ENCODE peak calls at places on chromosomes 3 and 15, in four cellular contexts. Q is WTC11, T is GM12878, E is SK-N-SH. R is an unnamed sample.

GRCh38 chr3:105791134-105791533 is 77.7 kb downstream of the CBLB start:
- DNase-seq in Q (no peak), T (no peak), E (no peak), R (no peak)

GRCh38 chr3:136547293-136547692 is 204.9 kb downstream of the STAG1 start:
- DNase-seq in Q (no peak), T (peak), E (no peak), R (no peak)

GRCh38 chr3:174957581-174958001 is 98.5 kb downstream of the NAALADL2 start:
- DNase-seq in Q (no peak), T (no peak), E (no peak), R (no peak)

GRCh38 chr15:90959894-90960293 is 5.2 kb downstream of the RCCD1 start:
- DNase-seq in Q (no peak), T (no peak), E (no peak), R (no peak)

GRCh38 chr3:112634786-112635541 is 6.0 kb downstream of the CCDC80 start:
- DNase-seq in Q (no peak), T (no peak), E (no peak), R (no peak)

GRCh38 chr3:13878711-13879101 is 1.2 kb downstream of the WNT7A start:
- DNase-seq in Q (peak), T (no peak), E (peak), R (no peak)

GRCh38 chr15:82850242-82850591 is 40.8 kb downstream of the WHAMM start:
- DNase-seq in Q (no peak), T (no peak), E (peak), R (peak)

GRCh38 chr3:60752800-60753199 is 498.5 kb downstream of the FHIT start:
- DNase-seq in Q (no peak), T (no peak), E (no peak), R (no peak)

GRCh38 chr3:75272708-75273107 is 391.4 kb upstream of the FRG2C start:
- DNase-seq in Q (no peak), T (no peak), E (no peak), R (no peak)

GRCh38 chr3:122067214-122067550 is 12.0 kb downstream of the CD86 start:
- DNase-seq in Q (no peak), T (no peak), E (no peak), R (no peak)

GRCh38 chr3:5347486-5347885 is 160.0 kb downstream of the EDEM1 start:
- DNase-seq in Q (no peak), T (no peak), E (no peak), R (no peak)

GRCh38 chr15:89817701-89818280 is 3.1 kb upstream of the ANPEP start:
- DNase-seq in Q (no peak), T (no peak), E (no peak), R (no peak)

GRCh38 chr15:39920510-39921273 is 626 bp upstream of the GPR176 start:
- DNase-seq in Q (peak), T (peak), E (peak), R (peak)

GRCh38 chr3:101262393-101263240 is 57.8 kb downstream of the IMPG2 start:
- DNase-seq in Q (no peak), T (no peak), E (no peak), R (no peak)

GRCh38 chr3:123338021-123338619 is 110.8 kb downstream of the ADCY5 start:
- DNase-seq in Q (no peak), T (no peak), E (no peak), R (no peak)

GRCh38 chr15:66007663-66008262 is 138.5 kb downstream of the RAB11A start:
- DNase-seq in Q (peak), T (peak), E (no peak), R (no peak)

GRCh38 chr3:19455546-19455945 is 307.2 kb downstream of the KCNH8 start:
- DNase-seq in Q (no peak), T (no peak), E (no peak), R (no peak)

GRCh38 chr15:31391687-31392671 is 65.3 kb downstream of the KLF13 start:
- DNase-seq in Q (peak), T (no peak), E (peak), R (peak)

GRCh38 chr3:49707113-49707480 is 12.4 kb downstream of the AMIGO3 start:
- DNase-seq in Q (no peak), T (no peak), E (no peak), R (no peak)

GRCh38 chr15:69679623-69680228 is 227.1 kb downstream of the RPLP1 start:
- DNase-seq in Q (no peak), T (peak), E (no peak), R (no peak)

GRCh38 chr15:97030251-97030650 is 699.8 kb downstream of the NR2F2 start:
- DNase-seq in Q (no peak), T (no peak), E (no peak), R (no peak)

GRCh38 chr15:43625086-43625485 is 6.5 kb upstream of the STRC start:
- DNase-seq in Q (no peak), T (no peak), E (no peak), R (no peak)

GRCh38 chr15:50065264-50065663 is 53.8 kb downstream of the ATP8B4 start:
- DNase-seq in Q (no peak), T (no peak), E (no peak), R (no peak)

GRCh38 chr3:126782554-126782953 is 78.5 kb downstream of the CHCHD6 start:
- DNase-seq in Q (no peak), T (no peak), E (no peak), R (no peak)

GRCh38 chr3:18580268-18580667 is 155.1 kb upstream of the SATB1 start:
- DNase-seq in Q (no peak), T (no peak), E (no peak), R (no peak)

GRCh38 chr3:136804164-136804563 is 14.8 kb upstream of the SLC35G2 start:
- DNase-seq in Q (no peak), T (no peak), E (no peak), R (no peak)

GRCh38 chr15:98715401-98715800 is 67.1 kb downstream of the IGF1R start:
- DNase-seq in Q (no peak), T (no peak), E (no peak), R (no peak)

GRCh38 chr3:53162672-53163458 is 1.9 kb downstream of the PRKCD start:
- DNase-seq in Q (no peak), T (no peak), E (no peak), R (peak)

GRCh38 chr15:51223771-51224229 is 114.6 kb downstream of the CYP19A1 start:
- DNase-seq in Q (no peak), T (no peak), E (no peak), R (peak)

GRCh38 chr15:74383695-74384565 is 16.5 kb upstream of the CYP11A1 start:
- DNase-seq in Q (no peak), T (peak), E (no peak), R (peak)

GRCh38 chr15:68353418-68354145 is 76.0 kb downstream of the FEM1B start:
- DNase-seq in Q (no peak), T (no peak), E (no peak), R (no peak)

GRCh38 chr15:39025331-39025730 is 460.7 kb upstream of the RASGRP1 start:
- DNase-seq in Q (no peak), T (no peak), E (no peak), R (no peak)

GRCh38 chr3:154059798-154060197 is 61.4 kb upstream of the ARHGEF26 start:
- DNase-seq in Q (no peak), T (no peak), E (no peak), R (no peak)

GRCh38 chr3:121883507-121883906 is 10.7 kb upstream of the SLC15A2 start:
- DNase-seq in Q (no peak), T (no peak), E (peak), R (peak)

GRCh38 chr3:161415506-161416231 is 44.4 kb upstream of the SPTSSB start:
- DNase-seq in Q (no peak), T (no peak), E (no peak), R (no peak)

DNA sequence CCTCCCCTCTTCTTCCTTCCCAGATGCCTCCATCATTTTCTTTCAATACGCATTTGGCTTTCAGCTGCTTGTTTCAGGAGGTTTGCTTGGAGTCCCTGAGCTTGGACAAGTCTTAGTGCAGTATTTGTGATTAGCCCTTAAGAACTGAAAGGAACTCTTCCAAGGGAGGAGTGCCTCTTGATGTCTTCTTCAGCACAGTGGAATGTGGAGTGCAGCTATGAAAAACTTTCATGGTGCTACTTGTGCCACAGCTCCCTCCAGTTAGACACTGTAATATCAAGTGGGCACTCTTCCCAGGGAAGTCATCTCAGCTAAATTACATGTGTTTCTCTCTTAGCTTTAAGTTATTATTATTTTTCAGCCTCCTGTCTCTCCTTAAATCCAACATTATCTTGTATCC is 173.1 kb downstream of the NECTIN3 start:
- DNase-seq in Q (no peak), T (no peak), E (no peak), R (no peak)
- TF ChIP-seq USF1 in Q (no peak), T (no peak), E (no peak), R (no peak)

GRCh38 chr15:47788685-47789084 is 71.4 kb downstream of the SEMA6D start:
- DNase-seq in Q (no peak), T (no peak), E (no peak), R (no peak)

GRCh38 chr15:47784820-47785219 is 67.5 kb downstream of the SEMA6D start:
- DNase-seq in Q (no peak), T (no peak), E (no peak), R (no peak)

GRCh38 chr15:47787875-47788274 is 70.6 kb downstream of the SEMA6D start:
- DNase-seq in Q (no peak), T (no peak), E (no peak), R (no peak)

GRCh38 chr15:47781527-47781926 is 64.2 kb downstream of the SEMA6D start:
- DNase-seq in Q (no peak), T (no peak), E (no peak), R (no peak)

DNA sequence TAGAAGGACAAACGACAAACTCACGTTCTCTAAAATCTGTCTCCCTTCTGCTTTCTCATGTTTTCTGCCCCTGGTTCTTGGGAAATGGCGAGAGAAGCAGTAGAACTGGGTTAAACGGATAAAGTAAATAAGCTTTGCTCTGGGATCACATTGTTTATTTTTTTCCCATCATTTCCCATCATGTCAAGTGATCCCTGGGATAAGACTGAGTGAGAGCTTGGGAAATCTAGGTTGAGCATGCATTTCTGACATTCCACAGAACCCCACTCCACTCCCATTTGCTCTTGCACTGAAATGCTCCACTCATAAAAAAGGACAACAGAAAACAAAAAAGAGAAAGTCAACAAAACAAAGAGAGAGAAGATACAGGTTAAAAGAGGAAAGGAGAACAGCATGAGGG is 69.1 kb downstream of the SEMA6D start:
- DNase-seq in Q (no peak), T (no peak), E (no peak), R (no peak)
- TF ChIP-seq USF1 in Q (no peak), T (no peak), E (no peak), R (no peak)

DNA sequence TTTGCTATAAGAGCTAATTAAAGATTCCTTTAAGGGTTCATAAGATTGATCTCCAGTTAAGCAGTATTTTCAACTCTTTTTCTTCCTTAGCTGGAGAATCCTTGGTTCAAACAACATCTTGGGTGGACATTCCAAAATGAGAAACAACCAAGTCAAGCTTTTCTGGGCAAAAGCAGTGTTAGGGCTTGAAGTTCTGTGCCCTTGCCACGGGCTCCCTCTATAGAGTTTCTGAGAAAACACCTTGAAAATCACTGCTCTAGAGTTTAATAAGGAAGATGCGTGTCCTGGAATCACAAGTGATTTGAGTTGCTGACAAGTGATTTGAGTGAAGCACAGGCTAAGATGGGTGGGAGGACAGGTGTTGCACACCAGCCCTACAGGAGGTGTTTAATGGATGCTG is 128.9 kb downstream of the SLCO3A1 start:
- DNase-seq in Q (no peak), T (no peak), E (no peak), R (no peak)
- TF ChIP-seq USF1 in Q (no peak), T (no peak), E (no peak), R (no peak)

GRCh38 chr3:169666501-169667379 is 3.2 kb upstream of the MECOM start:
- DNase-seq in Q (peak), T (no peak), E (peak), R (no peak)

GRCh38 chr3:169665264-169666078 is 2.0 kb upstream of the MECOM start:
- DNase-seq in Q (no peak), T (no peak), E (peak), R (no peak)

GRCh38 chr3:169662215-169663070 is 1.1 kb downstream of the MECOM start:
- DNase-seq in Q (peak), T (no peak), E (peak), R (peak)

GRCh38 chr3:169666079-169666436 is 2.5 kb upstream of the MECOM start:
- DNase-seq in Q (no peak), T (no peak), E (peak), R (no peak)

DNA sequence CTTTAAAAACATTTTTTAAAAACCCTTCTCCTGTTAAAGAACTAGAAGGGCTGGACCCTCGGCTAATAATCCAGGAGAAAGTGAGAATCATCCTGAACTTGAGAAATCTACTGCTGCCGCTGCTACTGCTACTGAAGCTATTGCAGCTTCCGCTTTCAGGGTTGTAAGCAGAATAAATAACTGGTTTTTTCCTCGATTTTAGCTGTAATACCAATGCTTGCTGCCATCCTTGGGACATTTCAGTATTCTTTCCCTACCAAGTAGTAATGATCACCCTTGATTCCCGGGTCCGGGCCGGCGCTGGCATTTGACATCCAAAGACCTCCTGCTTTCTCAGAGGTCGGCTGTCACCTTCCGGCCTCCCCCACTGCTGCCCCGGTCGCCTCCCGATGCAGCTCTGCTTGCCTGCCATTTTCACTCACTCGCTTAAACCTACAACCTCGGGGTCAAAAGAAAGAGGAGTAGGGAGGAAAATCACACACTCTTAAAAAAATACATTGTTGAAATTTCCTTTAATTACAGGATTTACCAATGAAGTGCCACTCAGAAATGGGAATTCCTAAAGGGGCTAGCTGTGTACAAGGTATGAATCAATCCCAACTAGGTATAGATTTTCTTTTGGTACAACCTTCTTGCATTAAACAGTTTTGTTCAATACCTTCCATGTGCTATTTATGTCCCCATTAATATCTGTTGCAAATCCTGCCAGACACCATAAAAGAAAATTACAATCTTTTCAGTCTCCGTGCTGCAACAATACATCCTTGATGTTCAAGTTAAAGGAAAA is 715 bp upstream of the MECOM start:
- DNase-seq in Q (no peak), T (no peak), E (peak), R (no peak)
- TF ChIP-seq USF1 in Q (no peak), T (no peak), E (no peak), R (no peak)

GRCh38 chr3:182259579-182259978 is 533.7 kb upstream of the ATP11B start:
- DNase-seq in Q (peak), T (no peak), E (peak), R (no peak)
- TF ChIP-seq USF1 in Q (no peak), T (no peak), E (no peak), R (no peak)

GRCh38 chr3:98525494-98525893 is 2.8 kb upstream of the CLDND1 start:
- DNase-seq in Q (no peak), T (no peak), E (no peak), R (no peak)
- TF ChIP-seq USF1 in Q (no peak), T (no peak), E (no peak), R (no peak)